ENCODE peak calls at places on chromosomes 2 and 18, in ten cellular contexts. One of them, this sample, is unnamed.

GRCh38 chr2:219163156-219163555 is 2.5 kb upstream of the NHEJ1 start:
- DNase-seq in HCEC 1CT: no peak
- DNase-seq in CD4-positive, alpha-beta memory T cell: no peak
- DNase-seq in GM12865: no peak
- DNase-seq in fibroblast of the aortic adventitia: no peak
- DNase-seq in AG08396: no peak
- DNase-seq in AG08395: no peak
- DNase-seq in activated CD4-positive, alpha-beta T cell treated with anti-CD3 and anti-CD28 coated beads, Interleukin-2, amount 50 U/mL, for 48 hours: no peak
- DNase-seq in pons: no peak
- DNase-seq in hepatocyte: no peak
- DNase-seq in this sample: no peak

GRCh38 chr2:231923951-231924888 is 2.0 kb downstream of the NPPC start:
- DNase-seq in HCEC 1CT: no peak
- DNase-seq in CD4-positive, alpha-beta memory T cell: no peak
- DNase-seq in GM12865: no peak
- DNase-seq in fibroblast of the aortic adventitia: no peak
- DNase-seq in AG08396: no peak
- DNase-seq in AG08395: no peak
- DNase-seq in activated CD4-positive, alpha-beta T cell treated with anti-CD3 and anti-CD28 coated beads, Interleukin-2, amount 50 U/mL, for 48 hours: no peak
- DNase-seq in pons: no peak
- DNase-seq in hepatocyte: no peak
- DNase-seq in this sample: no peak

GRCh38 chr18:24726727-24727539 is 266.5 kb downstream of the HRH4 start:
- DNase-seq in HCEC 1CT: peak; percentile 60
- DNase-seq in CD4-positive, alpha-beta memory T cell: peak; percentile 43
- DNase-seq in GM12865: peak; percentile 80
- DNase-seq in fibroblast of the aortic adventitia: peak; percentile 90
- DNase-seq in AG08396: peak; percentile 39
- DNase-seq in AG08395: peak; percentile 71
- DNase-seq in activated CD4-positive, alpha-beta T cell treated with anti-CD3 and anti-CD28 coated beads, Interleukin-2, amount 50 U/mL, for 48 hours: peak; percentile 64
- DNase-seq in pons: peak; percentile 91
- DNase-seq in hepatocyte: peak; percentile 87
- DNase-seq in this sample: peak; percentile 77

GRCh38 chr2:46073540-46074018 is 223.6 kb upstream of the EPAS1 start:
- DNase-seq in HCEC 1CT: peak; percentile 96
- DNase-seq in CD4-positive, alpha-beta memory T cell: no peak
- DNase-seq in GM12865: no peak
- DNase-seq in fibroblast of the aortic adventitia: peak; percentile 93
- DNase-seq in AG08396: peak; percentile 80
- DNase-seq in AG08395: peak; percentile 95
- DNase-seq in activated CD4-positive, alpha-beta T cell treated with anti-CD3 and anti-CD28 coated beads, Interleukin-2, amount 50 U/mL, for 48 hours: no peak
- DNase-seq in pons: no peak
- DNase-seq in hepatocyte: peak; percentile 41
- DNase-seq in this sample: no peak

GRCh38 chr2:111239107-111239506 is 118.4 kb downstream of the BCL2L11 start:
- DNase-seq in HCEC 1CT: no peak
- DNase-seq in CD4-positive, alpha-beta memory T cell: no peak
- DNase-seq in GM12865: peak; percentile 75
- DNase-seq in fibroblast of the aortic adventitia: no peak
- DNase-seq in AG08396: no peak
- DNase-seq in AG08395: no peak
- DNase-seq in activated CD4-positive, alpha-beta T cell treated with anti-CD3 and anti-CD28 coated beads, Interleukin-2, amount 50 U/mL, for 48 hours: no peak
- DNase-seq in pons: no peak
- DNase-seq in hepatocyte: no peak
- DNase-seq in this sample: no peak

GRCh38 chr2:121804340-121804739 is 48.9 kb downstream of the TSN start:
- DNase-seq in HCEC 1CT: peak; percentile 2
- DNase-seq in CD4-positive, alpha-beta memory T cell: no peak
- DNase-seq in GM12865: peak; percentile 68
- DNase-seq in fibroblast of the aortic adventitia: no peak
- DNase-seq in AG08396: no peak
- DNase-seq in AG08395: no peak
- DNase-seq in activated CD4-positive, alpha-beta T cell treated with anti-CD3 and anti-CD28 coated beads, Interleukin-2, amount 50 U/mL, for 48 hours: peak; percentile 5
- DNase-seq in pons: no peak
- DNase-seq in hepatocyte: no peak
- DNase-seq in this sample: no peak

GRCh38 chr18:40437517-40437916 is 1517.5 kb upstream of the PIK3C3 start:
- DNase-seq in HCEC 1CT: no peak
- DNase-seq in CD4-positive, alpha-beta memory T cell: no peak
- DNase-seq in GM12865: no peak
- DNase-seq in fibroblast of the aortic adventitia: no peak
- DNase-seq in AG08396: no peak
- DNase-seq in AG08395: no peak
- DNase-seq in activated CD4-positive, alpha-beta T cell treated with anti-CD3 and anti-CD28 coated beads, Interleukin-2, amount 50 U/mL, for 48 hours: no peak
- DNase-seq in pons: no peak
- DNase-seq in hepatocyte: no peak
- DNase-seq in this sample: no peak

GRCh38 chr2:176136375-176137248 is 7.1 kb downstream of the HOXD8 start:
- DNase-seq in HCEC 1CT: peak; percentile 41
- DNase-seq in CD4-positive, alpha-beta memory T cell: no peak
- DNase-seq in GM12865: no peak
- DNase-seq in fibroblast of the aortic adventitia: no peak
- DNase-seq in AG08396: no peak
- DNase-seq in AG08395: peak; percentile 55
- DNase-seq in activated CD4-positive, alpha-beta T cell treated with anti-CD3 and anti-CD28 coated beads, Interleukin-2, amount 50 U/mL, for 48 hours: peak; percentile 3
- DNase-seq in pons: no peak
- DNase-seq in hepatocyte: peak; percentile 54
- DNase-seq in this sample: no peak

GRCh38 chr2:191927319-191927867 is 80.5 kb upstream of the CAVIN2 start:
- DNase-seq in HCEC 1CT: peak; percentile 74
- DNase-seq in CD4-positive, alpha-beta memory T cell: no peak
- DNase-seq in GM12865: peak; percentile 12
- DNase-seq in fibroblast of the aortic adventitia: peak; percentile 90
- DNase-seq in AG08396: peak; percentile 61
- DNase-seq in AG08395: peak; percentile 67
- DNase-seq in activated CD4-positive, alpha-beta T cell treated with anti-CD3 and anti-CD28 coated beads, Interleukin-2, amount 50 U/mL, for 48 hours: no peak
- DNase-seq in pons: no peak
- DNase-seq in hepatocyte: no peak
- DNase-seq in this sample: peak; percentile 32

GRCh38 chr2:19119326-19120001 is 239.0 kb downstream of the OSR1 start:
- DNase-seq in HCEC 1CT: no peak
- DNase-seq in CD4-positive, alpha-beta memory T cell: no peak
- DNase-seq in GM12865: no peak
- DNase-seq in fibroblast of the aortic adventitia: no peak
- DNase-seq in AG08396: no peak
- DNase-seq in AG08395: no peak
- DNase-seq in activated CD4-positive, alpha-beta T cell treated with anti-CD3 and anti-CD28 coated beads, Interleukin-2, amount 50 U/mL, for 48 hours: no peak
- DNase-seq in pons: peak; percentile 96
- DNase-seq in hepatocyte: no peak
- DNase-seq in this sample: no peak

GRCh38 chr2:45651415-45652089 is at the start of gene PRKCE:
- DNase-seq in HCEC 1CT: peak; percentile 13
- DNase-seq in CD4-positive, alpha-beta memory T cell: no peak
- DNase-seq in GM12865: peak; percentile 26
- DNase-seq in fibroblast of the aortic adventitia: peak; percentile 52
- DNase-seq in AG08396: no peak
- DNase-seq in AG08395: peak; percentile 10
- DNase-seq in activated CD4-positive, alpha-beta T cell treated with anti-CD3 and anti-CD28 coated beads, Interleukin-2, amount 50 U/mL, for 48 hours: peak; percentile 65
- DNase-seq in pons: peak; percentile 27
- DNase-seq in hepatocyte: peak; percentile 54
- DNase-seq in this sample: peak; percentile 60

GRCh38 chr2:96842600-96842999 is 1.2 kb downstream of the ANKRD23 start:
- DNase-seq in HCEC 1CT: no peak
- DNase-seq in CD4-positive, alpha-beta memory T cell: no peak
- DNase-seq in GM12865: no peak
- DNase-seq in fibroblast of the aortic adventitia: no peak
- DNase-seq in AG08396: no peak
- DNase-seq in AG08395: no peak
- DNase-seq in activated CD4-positive, alpha-beta T cell treated with anti-CD3 and anti-CD28 coated beads, Interleukin-2, amount 50 U/mL, for 48 hours: no peak
- DNase-seq in pons: no peak
- DNase-seq in hepatocyte: no peak
- DNase-seq in this sample: no peak

GRCh38 chr2:107737764-107738163 is 88.9 kb upstream of the RGPD4 start:
- DNase-seq in HCEC 1CT: no peak
- DNase-seq in CD4-positive, alpha-beta memory T cell: no peak
- DNase-seq in GM12865: no peak
- DNase-seq in fibroblast of the aortic adventitia: no peak
- DNase-seq in AG08396: no peak
- DNase-seq in AG08395: no peak
- DNase-seq in activated CD4-positive, alpha-beta T cell treated with anti-CD3 and anti-CD28 coated beads, Interleukin-2, amount 50 U/mL, for 48 hours: no peak
- DNase-seq in pons: no peak
- DNase-seq in hepatocyte: no peak
- DNase-seq in this sample: no peak

GRCh38 chr2:149579972-149580882 is 7.3 kb downstream of the MMADHC start:
- DNase-seq in HCEC 1CT: peak; percentile 69
- DNase-seq in CD4-positive, alpha-beta memory T cell: no peak
- DNase-seq in GM12865: no peak
- DNase-seq in fibroblast of the aortic adventitia: no peak
- DNase-seq in AG08396: no peak
- DNase-seq in AG08395: peak; percentile 10
- DNase-seq in activated CD4-positive, alpha-beta T cell treated with anti-CD3 and anti-CD28 coated beads, Interleukin-2, amount 50 U/mL, for 48 hours: no peak
- DNase-seq in pons: no peak
- DNase-seq in hepatocyte: no peak
- DNase-seq in this sample: no peak

GRCh38 chr18:45998244-45998643 is 31.1 kb upstream of the EPG5 start:
- DNase-seq in HCEC 1CT: no peak
- DNase-seq in CD4-positive, alpha-beta memory T cell: peak; percentile 17
- DNase-seq in GM12865: no peak
- DNase-seq in fibroblast of the aortic adventitia: no peak
- DNase-seq in AG08396: no peak
- DNase-seq in AG08395: no peak
- DNase-seq in activated CD4-positive, alpha-beta T cell treated with anti-CD3 and anti-CD28 coated beads, Interleukin-2, amount 50 U/mL, for 48 hours: peak; percentile 14
- DNase-seq in pons: no peak
- DNase-seq in hepatocyte: no peak
- DNase-seq in this sample: no peak

GRCh38 chr2:215831296-215831913 is 181.9 kb downstream of the MREG start:
- DNase-seq in HCEC 1CT: no peak
- DNase-seq in CD4-positive, alpha-beta memory T cell: no peak
- DNase-seq in GM12865: no peak
- DNase-seq in fibroblast of the aortic adventitia: peak; percentile 96
- DNase-seq in AG08396: no peak
- DNase-seq in AG08395: no peak
- DNase-seq in activated CD4-positive, alpha-beta T cell treated with anti-CD3 and anti-CD28 coated beads, Interleukin-2, amount 50 U/mL, for 48 hours: no peak
- DNase-seq in pons: peak; percentile 66
- DNase-seq in hepatocyte: peak; percentile 28
- DNase-seq in this sample: no peak

GRCh38 chr2:220076734-220077133 is 449.3 kb downstream of the SLC4A3 start:
- DNase-seq in HCEC 1CT: no peak
- DNase-seq in CD4-positive, alpha-beta memory T cell: no peak
- DNase-seq in GM12865: no peak
- DNase-seq in fibroblast of the aortic adventitia: peak; percentile 95
- DNase-seq in AG08396: peak; percentile 28
- DNase-seq in AG08395: peak; percentile 66
- DNase-seq in activated CD4-positive, alpha-beta T cell treated with anti-CD3 and anti-CD28 coated beads, Interleukin-2, amount 50 U/mL, for 48 hours: no peak
- DNase-seq in pons: no peak
- DNase-seq in hepatocyte: peak; percentile 48
- DNase-seq in this sample: no peak

GRCh38 chr18:56021136-56021813 is 433.3 kb upstream of the TCF4 start:
- DNase-seq in HCEC 1CT: peak; percentile 9
- DNase-seq in CD4-positive, alpha-beta memory T cell: no peak
- DNase-seq in GM12865: no peak
- DNase-seq in fibroblast of the aortic adventitia: peak; percentile 14
- DNase-seq in AG08396: no peak
- DNase-seq in AG08395: no peak
- DNase-seq in activated CD4-positive, alpha-beta T cell treated with anti-CD3 and anti-CD28 coated beads, Interleukin-2, amount 50 U/mL, for 48 hours: no peak
- DNase-seq in pons: no peak
- DNase-seq in hepatocyte: no peak
- DNase-seq in this sample: no peak

GRCh38 chr2:230128943-230129342 is 60.2 kb upstream of the SLC16A14 start:
- DNase-seq in HCEC 1CT: peak; percentile 12
- DNase-seq in CD4-positive, alpha-beta memory T cell: no peak
- DNase-seq in GM12865: no peak
- DNase-seq in fibroblast of the aortic adventitia: peak; percentile 91
- DNase-seq in AG08396: peak; percentile 49
- DNase-seq in AG08395: peak; percentile 64
- DNase-seq in activated CD4-positive, alpha-beta T cell treated with anti-CD3 and anti-CD28 coated beads, Interleukin-2, amount 50 U/mL, for 48 hours: no peak
- DNase-seq in pons: peak; percentile 10
- DNase-seq in hepatocyte: no peak
- DNase-seq in this sample: peak; percentile 74

GRCh38 chr18:9348079-9348671 is 13.6 kb downstream of the TWSG1 start:
- DNase-seq in HCEC 1CT: peak; percentile 52
- DNase-seq in CD4-positive, alpha-beta memory T cell: no peak
- DNase-seq in GM12865: peak; percentile 39
- DNase-seq in fibroblast of the aortic adventitia: peak; percentile 62
- DNase-seq in AG08396: peak; percentile 17
- DNase-seq in AG08395: peak; percentile 22
- DNase-seq in activated CD4-positive, alpha-beta T cell treated with anti-CD3 and anti-CD28 coated beads, Interleukin-2, amount 50 U/mL, for 48 hours: no peak
- DNase-seq in pons: peak; percentile 18
- DNase-seq in hepatocyte: no peak
- DNase-seq in this sample: no peak

GRCh38 chr2:45874324-45874723 is 222.8 kb downstream of the PRKCE start:
- DNase-seq in HCEC 1CT: no peak
- DNase-seq in CD4-positive, alpha-beta memory T cell: no peak
- DNase-seq in GM12865: no peak
- DNase-seq in fibroblast of the aortic adventitia: peak; percentile 44
- DNase-seq in AG08396: no peak
- DNase-seq in AG08395: no peak
- DNase-seq in activated CD4-positive, alpha-beta T cell treated with anti-CD3 and anti-CD28 coated beads, Interleukin-2, amount 50 U/mL, for 48 hours: no peak
- DNase-seq in pons: no peak
- DNase-seq in hepatocyte: no peak
- DNase-seq in this sample: peak; percentile 33

GRCh38 chr2:199874209-199874608 is 23.2 kb upstream of the FTCDNL1 start:
- DNase-seq in HCEC 1CT: no peak
- DNase-seq in CD4-positive, alpha-beta memory T cell: no peak
- DNase-seq in GM12865: no peak
- DNase-seq in fibroblast of the aortic adventitia: no peak
- DNase-seq in AG08396: no peak
- DNase-seq in AG08395: no peak
- DNase-seq in activated CD4-positive, alpha-beta T cell treated with anti-CD3 and anti-CD28 coated beads, Interleukin-2, amount 50 U/mL, for 48 hours: no peak
- DNase-seq in pons: no peak
- DNase-seq in hepatocyte: no peak
- DNase-seq in this sample: no peak

GRCh38 chr2:200319587-200320337 is 13.3 kb downstream of the SPATS2L start:
- DNase-seq in HCEC 1CT: peak; percentile 81
- DNase-seq in CD4-positive, alpha-beta memory T cell: no peak
- DNase-seq in GM12865: no peak
- DNase-seq in fibroblast of the aortic adventitia: peak; percentile 72
- DNase-seq in AG08396: peak; percentile 32
- DNase-seq in AG08395: peak; percentile 58
- DNase-seq in activated CD4-positive, alpha-beta T cell treated with anti-CD3 and anti-CD28 coated beads, Interleukin-2, amount 50 U/mL, for 48 hours: no peak
- DNase-seq in pons: no peak
- DNase-seq in hepatocyte: peak; percentile 35
- DNase-seq in this sample: peak; percentile 17

GRCh38 chr2:95274291-95275150 is at the start of gene PROM2:
- DNase-seq in HCEC 1CT: no peak
- DNase-seq in CD4-positive, alpha-beta memory T cell: no peak
- DNase-seq in GM12865: no peak
- DNase-seq in fibroblast of the aortic adventitia: no peak
- DNase-seq in AG08396: no peak
- DNase-seq in AG08395: no peak
- DNase-seq in activated CD4-positive, alpha-beta T cell treated with anti-CD3 and anti-CD28 coated beads, Interleukin-2, amount 50 U/mL, for 48 hours: no peak
- DNase-seq in pons: no peak
- DNase-seq in hepatocyte: peak; percentile 53
- DNase-seq in this sample: peak; percentile 86

This sample was measured in small intestine.